ENCODE peak calls at places on chromosomes 12 and 14, in nine cellular contexts. One of them, this sample, is unnamed.

GRCh38 chr12:112165624-112166023 is 40.3 kb downstream of the TRAFD1 start:
- DNase-seq in tibial artery: peak
- DNase-seq in cardiac muscle cell: no peak
- DNase-seq in fibroblast of mammary gland: no peak
- DNase-seq in heart left ventricle: no peak
- DNase-seq in thoracic aorta: no peak
- DNase-seq in type B pancreatic cell: no peak
- DNase-seq in Caco-2: peak
- DNase-seq in GM06990: no peak
- DNase-seq in this sample: no peak

GRCh38 chr12:108414021-108414420 is 74.9 kb upstream of the CMKLR1 start:
- DNase-seq in tibial artery: no peak
- DNase-seq in cardiac muscle cell: no peak
- DNase-seq in fibroblast of mammary gland: no peak
- DNase-seq in heart left ventricle: no peak
- DNase-seq in thoracic aorta: no peak
- DNase-seq in type B pancreatic cell: no peak
- DNase-seq in Caco-2: no peak
- DNase-seq in GM06990: no peak
- DNase-seq in this sample: no peak

GRCh38 chr12:46124132-46124847 is 133.9 kb upstream of the SCAF11 start:
- DNase-seq in tibial artery: no peak
- DNase-seq in cardiac muscle cell: no peak
- DNase-seq in fibroblast of mammary gland: peak
- DNase-seq in heart left ventricle: no peak
- DNase-seq in thoracic aorta: no peak
- DNase-seq in type B pancreatic cell: no peak
- DNase-seq in Caco-2: no peak
- DNase-seq in GM06990: no peak
- DNase-seq in this sample: no peak

GRCh38 chr14:74653386-74654138 is 41.5 kb upstream of the LTBP2 start:
- DNase-seq in tibial artery: peak
- DNase-seq in cardiac muscle cell: no peak
- DNase-seq in fibroblast of mammary gland: peak
- DNase-seq in heart left ventricle: no peak
- DNase-seq in thoracic aorta: no peak
- DNase-seq in type B pancreatic cell: no peak
- DNase-seq in Caco-2: no peak
- DNase-seq in GM06990: no peak
- DNase-seq in this sample: no peak

GRCh38 chr14:59013672-59014298 is 174.7 kb upstream of the DAAM1 start:
- DNase-seq in tibial artery: no peak
- DNase-seq in cardiac muscle cell: no peak
- DNase-seq in fibroblast of mammary gland: peak
- DNase-seq in heart left ventricle: no peak
- DNase-seq in thoracic aorta: no peak
- DNase-seq in type B pancreatic cell: no peak
- DNase-seq in Caco-2: no peak
- DNase-seq in GM06990: no peak
- DNase-seq in this sample: no peak

GRCh38 chr14:24135834-24136683 is at the start of gene PSME1:
- DNase-seq in tibial artery: peak
- DNase-seq in cardiac muscle cell: peak
- DNase-seq in fibroblast of mammary gland: peak
- DNase-seq in heart left ventricle: peak
- DNase-seq in thoracic aorta: peak
- DNase-seq in type B pancreatic cell: peak
- DNase-seq in Caco-2: peak
- DNase-seq in GM06990: peak
- DNase-seq in this sample: peak

GRCh38 chr14:78902010-78902623 is 731.9 kb downstream of the NRXN3 start:
- DNase-seq in tibial artery: no peak
- DNase-seq in cardiac muscle cell: peak
- DNase-seq in fibroblast of mammary gland: peak
- DNase-seq in heart left ventricle: no peak
- DNase-seq in thoracic aorta: no peak
- DNase-seq in type B pancreatic cell: no peak
- DNase-seq in Caco-2: peak
- DNase-seq in GM06990: no peak
- DNase-seq in this sample: no peak

GRCh38 chr12:123104809-123105208 is 46.1 kb downstream of the PITPNM2 start:
- DNase-seq in tibial artery: no peak
- DNase-seq in cardiac muscle cell: no peak
- DNase-seq in fibroblast of mammary gland: no peak
- DNase-seq in heart left ventricle: no peak
- DNase-seq in thoracic aorta: no peak
- DNase-seq in type B pancreatic cell: no peak
- DNase-seq in Caco-2: no peak
- DNase-seq in GM06990: no peak
- DNase-seq in this sample: no peak

GRCh38 chr12:101527682-101528081 is 52.5 kb downstream of the SPIC start:
- DNase-seq in tibial artery: no peak
- DNase-seq in cardiac muscle cell: peak
- DNase-seq in fibroblast of mammary gland: no peak
- DNase-seq in heart left ventricle: peak
- DNase-seq in thoracic aorta: no peak
- DNase-seq in type B pancreatic cell: no peak
- DNase-seq in Caco-2: no peak
- DNase-seq in GM06990: no peak
- DNase-seq in this sample: no peak

GRCh38 chr12:7188557-7189397 is 709 bp upstream of the PEX5 start:
- DNase-seq in tibial artery: peak
- DNase-seq in cardiac muscle cell: peak
- DNase-seq in fibroblast of mammary gland: peak
- DNase-seq in heart left ventricle: peak
- DNase-seq in thoracic aorta: peak
- DNase-seq in type B pancreatic cell: no peak
- DNase-seq in Caco-2: peak
- DNase-seq in GM06990: peak
- DNase-seq in this sample: peak

GRCh38 chr14:90693413-90693812 is 122.8 kb downstream of the TTC7B start:
- DNase-seq in tibial artery: no peak
- DNase-seq in cardiac muscle cell: no peak
- DNase-seq in fibroblast of mammary gland: no peak
- DNase-seq in heart left ventricle: no peak
- DNase-seq in thoracic aorta: no peak
- DNase-seq in type B pancreatic cell: no peak
- DNase-seq in Caco-2: no peak
- DNase-seq in GM06990: no peak
- DNase-seq in this sample: no peak

GRCh38 chr12:18066666-18067065 is 23.3 kb downstream of the RERGL start:
- DNase-seq in tibial artery: no peak
- DNase-seq in cardiac muscle cell: no peak
- DNase-seq in fibroblast of mammary gland: no peak
- DNase-seq in heart left ventricle: no peak
- DNase-seq in thoracic aorta: no peak
- DNase-seq in type B pancreatic cell: no peak
- DNase-seq in Caco-2: no peak
- DNase-seq in GM06990: no peak
- DNase-seq in this sample: no peak

GRCh38 chr12:118651487-118651886 is 275.1 kb downstream of the SUDS3 start:
- DNase-seq in tibial artery: no peak
- DNase-seq in cardiac muscle cell: no peak
- DNase-seq in fibroblast of mammary gland: no peak
- DNase-seq in heart left ventricle: no peak
- DNase-seq in thoracic aorta: no peak
- DNase-seq in type B pancreatic cell: no peak
- DNase-seq in Caco-2: no peak
- DNase-seq in GM06990: no peak
- DNase-seq in this sample: no peak

GRCh38 chr14:53963491-53964227 is 7.0 kb upstream of the BMP4 start:
- DNase-seq in tibial artery: peak
- DNase-seq in cardiac muscle cell: peak
- DNase-seq in fibroblast of mammary gland: no peak
- DNase-seq in heart left ventricle: peak
- DNase-seq in thoracic aorta: no peak
- DNase-seq in type B pancreatic cell: peak
- DNase-seq in Caco-2: peak
- DNase-seq in GM06990: no peak
- DNase-seq in this sample: no peak
- TF ChIP-seq CTCF in tibial artery: peak
- TF ChIP-seq CTCF in cardiac muscle cell: peak
- TF ChIP-seq CTCF in fibroblast of mammary gland: no peak
- TF ChIP-seq CTCF in heart left ventricle: peak
- TF ChIP-seq CTCF in thoracic aorta: peak
- TF ChIP-seq CTCF in type B pancreatic cell: peak
- TF ChIP-seq CTCF in Caco-2: peak
- TF ChIP-seq CTCF in GM06990: peak
- TF ChIP-seq CTCF in this sample: no peak

GRCh38 chr12:126704609-126705008 is 1562.4 kb upstream of the TMEM132C start:
- DNase-seq in tibial artery: no peak
- DNase-seq in cardiac muscle cell: no peak
- DNase-seq in fibroblast of mammary gland: no peak
- DNase-seq in heart left ventricle: no peak
- DNase-seq in thoracic aorta: no peak
- DNase-seq in type B pancreatic cell: no peak
- DNase-seq in Caco-2: no peak
- DNase-seq in GM06990: no peak
- DNase-seq in this sample: no peak
- TF ChIP-seq CTCF in tibial artery: no peak
- TF ChIP-seq CTCF in cardiac muscle cell: no peak
- TF ChIP-seq CTCF in fibroblast of mammary gland: no peak
- TF ChIP-seq CTCF in heart left ventricle: no peak
- TF ChIP-seq CTCF in thoracic aorta: no peak
- TF ChIP-seq CTCF in type B pancreatic cell: peak
- TF ChIP-seq CTCF in Caco-2: no peak
- TF ChIP-seq CTCF in GM06990: no peak
- TF ChIP-seq CTCF in this sample: no peak

GRCh38 chr12:116276433-116277216 is 868 bp downstream of the MED13L start:
- DNase-seq in tibial artery: peak
- DNase-seq in cardiac muscle cell: peak
- DNase-seq in fibroblast of mammary gland: peak
- DNase-seq in heart left ventricle: peak
- DNase-seq in thoracic aorta: peak
- DNase-seq in type B pancreatic cell: peak
- DNase-seq in Caco-2: peak
- DNase-seq in GM06990: peak
- DNase-seq in this sample: peak
- TF ChIP-seq CTCF in tibial artery: no peak
- TF ChIP-seq CTCF in cardiac muscle cell: no peak
- TF ChIP-seq CTCF in fibroblast of mammary gland: no peak
- TF ChIP-seq CTCF in heart left ventricle: no peak
- TF ChIP-seq CTCF in thoracic aorta: no peak
- TF ChIP-seq CTCF in type B pancreatic cell: no peak
- TF ChIP-seq CTCF in Caco-2: no peak
- TF ChIP-seq CTCF in GM06990: no peak
- TF ChIP-seq CTCF in this sample: no peak

DNA sequence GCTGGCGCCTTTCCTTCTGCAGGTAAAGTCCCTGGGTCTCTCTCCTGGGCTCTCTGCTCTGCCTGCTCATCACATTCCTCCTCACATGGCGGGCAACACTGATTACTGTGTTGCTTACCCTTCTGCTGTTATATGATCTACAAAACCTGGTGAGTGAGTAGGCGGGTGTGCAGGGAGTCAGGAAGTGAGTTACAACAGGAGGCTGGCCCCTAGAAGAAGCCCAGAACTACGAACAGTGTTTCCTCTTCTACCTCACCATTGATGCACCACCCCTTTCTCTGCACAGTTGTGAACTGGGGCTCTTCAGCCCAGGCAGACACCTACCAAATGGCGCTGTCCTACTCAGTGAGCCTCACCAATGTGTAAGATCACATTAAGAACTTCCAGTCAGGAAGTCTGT is 4.9 kb upstream of the KLHL33 start:
- DNase-seq in tibial artery: no peak
- DNase-seq in cardiac muscle cell: no peak
- DNase-seq in fibroblast of mammary gland: peak
- DNase-seq in heart left ventricle: no peak
- DNase-seq in thoracic aorta: no peak
- DNase-seq in type B pancreatic cell: no peak
- DNase-seq in Caco-2: no peak
- DNase-seq in GM06990: no peak
- DNase-seq in this sample: no peak
- TF ChIP-seq CTCF in tibial artery: no peak
- TF ChIP-seq CTCF in cardiac muscle cell: no peak
- TF ChIP-seq CTCF in fibroblast of mammary gland: no peak
- TF ChIP-seq CTCF in heart left ventricle: no peak
- TF ChIP-seq CTCF in thoracic aorta: no peak
- TF ChIP-seq CTCF in type B pancreatic cell: no peak
- TF ChIP-seq CTCF in Caco-2: no peak
- TF ChIP-seq CTCF in GM06990: no peak
- TF ChIP-seq CTCF in this sample: no peak

GRCh38 chr12:56448860-56449621 is at the start of gene TIMELESS:
- DNase-seq in tibial artery: peak
- DNase-seq in cardiac muscle cell: peak
- DNase-seq in fibroblast of mammary gland: peak
- DNase-seq in heart left ventricle: peak
- DNase-seq in thoracic aorta: peak
- DNase-seq in type B pancreatic cell: peak
- DNase-seq in Caco-2: peak
- DNase-seq in GM06990: peak
- DNase-seq in this sample: peak
- TF ChIP-seq CTCF in tibial artery: no peak
- TF ChIP-seq CTCF in cardiac muscle cell: peak
- TF ChIP-seq CTCF in fibroblast of mammary gland: no peak
- TF ChIP-seq CTCF in heart left ventricle: peak
- TF ChIP-seq CTCF in thoracic aorta: no peak
- TF ChIP-seq CTCF in type B pancreatic cell: peak
- TF ChIP-seq CTCF in Caco-2: no peak
- TF ChIP-seq CTCF in GM06990: no peak
- TF ChIP-seq CTCF in this sample: no peak

GRCh38 chr12:106790020-106790419 is 15.5 kb downstream of the RIC8B start:
- DNase-seq in tibial artery: no peak
- DNase-seq in cardiac muscle cell: no peak
- DNase-seq in fibroblast of mammary gland: no peak
- DNase-seq in heart left ventricle: no peak
- DNase-seq in thoracic aorta: no peak
- DNase-seq in type B pancreatic cell: no peak
- DNase-seq in Caco-2: no peak
- DNase-seq in GM06990: no peak
- DNase-seq in this sample: no peak
- TF ChIP-seq CTCF in tibial artery: no peak
- TF ChIP-seq CTCF in cardiac muscle cell: peak
- TF ChIP-seq CTCF in fibroblast of mammary gland: no peak
- TF ChIP-seq CTCF in heart left ventricle: no peak
- TF ChIP-seq CTCF in thoracic aorta: no peak
- TF ChIP-seq CTCF in type B pancreatic cell: peak
- TF ChIP-seq CTCF in Caco-2: peak
- TF ChIP-seq CTCF in GM06990: peak
- TF ChIP-seq CTCF in this sample: peak